ENCODE peak calls at places on chromosomes 7 and 10, in nine cellular contexts. One of them, this sample, is unnamed.

GRCh38 chr7:131244259-131244852 is 83.3 kb upstream of the MKLN1 start:
- DNase-seq in HTR-8/SVneo: peak; percentile 69
- DNase-seq in CD8-positive, alpha-beta memory T cell: no peak
- DNase-seq in stimulated activated CD4-positive, alpha-beta T cell treated with anti-CD3 and anti-CD28 coated beads, Interleukin-4, amount 100 ng/mL, for 48 hours: no peak
- DNase-seq in activated CD4-positive, alpha-beta T cell treated with anti-CD3 and anti-CD28 coated beads for 48 hours: peak; percentile 28
- DNase-seq in putamen: no peak
- DNase-seq in activated naive CD4-positive, alpha-beta T cell treated with anti-CD3 and anti-CD28 coated beads, Interleukin-2, amount 10 ng/mL, durations not matched to agents 7 days and 5 days: no peak
- DNase-seq in amniotic stem cell: peak; percentile 63
- DNase-seq in DMS53: peak; percentile 83
- DNase-seq in this sample: no peak

GRCh38 chr10:76456190-76456589 is 1024.8 kb downstream of the LRMDA start:
- DNase-seq in CD8-positive, alpha-beta memory T cell: no peak
- DNase-seq in HTR-8/SVneo: no peak
- DNase-seq in activated CD4-positive, alpha-beta T cell treated with anti-CD3 and anti-CD28 coated beads for 48 hours: no peak
- DNase-seq in amniotic stem cell: no peak
- DNase-seq in activated naive CD4-positive, alpha-beta T cell treated with anti-CD3 and anti-CD28 coated beads, Interleukin-2, amount 10 ng/mL, durations not matched to agents 7 days and 5 days: no peak
- DNase-seq in stimulated activated CD4-positive, alpha-beta T cell treated with anti-CD3 and anti-CD28 coated beads, Interleukin-4, amount 100 ng/mL, for 48 hours: no peak
- DNase-seq in DMS53: no peak
- DNase-seq in putamen: no peak
- DNase-seq in this sample: no peak

GRCh38 chr10:14560794-14561765 is 213.6 kb downstream of the FAM107B start:
- DNase-seq in putamen: peak; percentile 74
- DNase-seq in stimulated activated CD4-positive, alpha-beta T cell treated with anti-CD3 and anti-CD28 coated beads, Interleukin-4, amount 100 ng/mL, for 48 hours: no peak
- DNase-seq in activated CD4-positive, alpha-beta T cell treated with anti-CD3 and anti-CD28 coated beads for 48 hours: no peak
- DNase-seq in amniotic stem cell: no peak
- DNase-seq in HTR-8/SVneo: no peak
- DNase-seq in CD8-positive, alpha-beta memory T cell: peak; percentile 43
- DNase-seq in DMS53: peak; percentile 38
- DNase-seq in activated naive CD4-positive, alpha-beta T cell treated with anti-CD3 and anti-CD28 coated beads, Interleukin-2, amount 10 ng/mL, durations not matched to agents 7 days and 5 days: peak; percentile 59
- DNase-seq in this sample: no peak

GRCh38 chr10:125656523-125656922 is 26.4 kb downstream of the TEX36 start:
- DNase-seq in putamen: no peak
- DNase-seq in activated CD4-positive, alpha-beta T cell treated with anti-CD3 and anti-CD28 coated beads for 48 hours: no peak
- DNase-seq in CD8-positive, alpha-beta memory T cell: no peak
- DNase-seq in HTR-8/SVneo: no peak
- DNase-seq in DMS53: no peak
- DNase-seq in amniotic stem cell: no peak
- DNase-seq in activated naive CD4-positive, alpha-beta T cell treated with anti-CD3 and anti-CD28 coated beads, Interleukin-2, amount 10 ng/mL, durations not matched to agents 7 days and 5 days: no peak
- DNase-seq in stimulated activated CD4-positive, alpha-beta T cell treated with anti-CD3 and anti-CD28 coated beads, Interleukin-4, amount 100 ng/mL, for 48 hours: no peak
- DNase-seq in this sample: no peak

GRCh38 chr7:16465469-16466086 is at the start of gene SOSTDC1:
- DNase-seq in amniotic stem cell: no peak
- DNase-seq in putamen: no peak
- DNase-seq in DMS53: no peak
- DNase-seq in activated naive CD4-positive, alpha-beta T cell treated with anti-CD3 and anti-CD28 coated beads, Interleukin-2, amount 10 ng/mL, durations not matched to agents 7 days and 5 days: no peak
- DNase-seq in CD8-positive, alpha-beta memory T cell: no peak
- DNase-seq in HTR-8/SVneo: no peak
- DNase-seq in activated CD4-positive, alpha-beta T cell treated with anti-CD3 and anti-CD28 coated beads for 48 hours: no peak
- DNase-seq in stimulated activated CD4-positive, alpha-beta T cell treated with anti-CD3 and anti-CD28 coated beads, Interleukin-4, amount 100 ng/mL, for 48 hours: no peak
- DNase-seq in this sample: no peak

GRCh38 chr7:30562909-30563308 is 31.8 kb upstream of the GARS1 start:
- DNase-seq in DMS53: no peak
- DNase-seq in HTR-8/SVneo: no peak
- DNase-seq in CD8-positive, alpha-beta memory T cell: no peak
- DNase-seq in amniotic stem cell: no peak
- DNase-seq in activated naive CD4-positive, alpha-beta T cell treated with anti-CD3 and anti-CD28 coated beads, Interleukin-2, amount 10 ng/mL, durations not matched to agents 7 days and 5 days: no peak
- DNase-seq in activated CD4-positive, alpha-beta T cell treated with anti-CD3 and anti-CD28 coated beads for 48 hours: no peak
- DNase-seq in stimulated activated CD4-positive, alpha-beta T cell treated with anti-CD3 and anti-CD28 coated beads, Interleukin-4, amount 100 ng/mL, for 48 hours: no peak
- DNase-seq in putamen: no peak
- DNase-seq in this sample: no peak

GRCh38 chr10:70144372-70145110 is 2.0 kb downstream of the TYSND1 start:
- DNase-seq in DMS53: no peak
- DNase-seq in putamen: no peak
- DNase-seq in CD8-positive, alpha-beta memory T cell: no peak
- DNase-seq in amniotic stem cell: no peak
- DNase-seq in activated naive CD4-positive, alpha-beta T cell treated with anti-CD3 and anti-CD28 coated beads, Interleukin-2, amount 10 ng/mL, durations not matched to agents 7 days and 5 days: no peak
- DNase-seq in HTR-8/SVneo: no peak
- DNase-seq in activated CD4-positive, alpha-beta T cell treated with anti-CD3 and anti-CD28 coated beads for 48 hours: no peak
- DNase-seq in stimulated activated CD4-positive, alpha-beta T cell treated with anti-CD3 and anti-CD28 coated beads, Interleukin-4, amount 100 ng/mL, for 48 hours: no peak
- DNase-seq in this sample: no peak

GRCh38 chr7:131723926-131724325 is 167.5 kb upstream of the PODXL start:
- DNase-seq in stimulated activated CD4-positive, alpha-beta T cell treated with anti-CD3 and anti-CD28 coated beads, Interleukin-4, amount 100 ng/mL, for 48 hours: no peak
- DNase-seq in amniotic stem cell: no peak
- DNase-seq in DMS53: peak; percentile 35
- DNase-seq in activated CD4-positive, alpha-beta T cell treated with anti-CD3 and anti-CD28 coated beads for 48 hours: no peak
- DNase-seq in CD8-positive, alpha-beta memory T cell: no peak
- DNase-seq in putamen: no peak
- DNase-seq in activated naive CD4-positive, alpha-beta T cell treated with anti-CD3 and anti-CD28 coated beads, Interleukin-2, amount 10 ng/mL, durations not matched to agents 7 days and 5 days: no peak
- DNase-seq in HTR-8/SVneo: no peak
- DNase-seq in this sample: no peak

GRCh38 chr7:2673934-2674333 is 14.1 kb upstream of the AMZ1 start:
- DNase-seq in CD8-positive, alpha-beta memory T cell: no peak
- DNase-seq in HTR-8/SVneo: no peak
- DNase-seq in amniotic stem cell: no peak
- DNase-seq in DMS53: no peak
- DNase-seq in activated CD4-positive, alpha-beta T cell treated with anti-CD3 and anti-CD28 coated beads for 48 hours: no peak
- DNase-seq in stimulated activated CD4-positive, alpha-beta T cell treated with anti-CD3 and anti-CD28 coated beads, Interleukin-4, amount 100 ng/mL, for 48 hours: no peak
- DNase-seq in activated naive CD4-positive, alpha-beta T cell treated with anti-CD3 and anti-CD28 coated beads, Interleukin-2, amount 10 ng/mL, durations not matched to agents 7 days and 5 days: no peak
- DNase-seq in putamen: no peak
- DNase-seq in this sample: no peak

GRCh38 chr10:98852686-98853085 is 383.0 kb downstream of the HPSE2 start:
- DNase-seq in activated CD4-positive, alpha-beta T cell treated with anti-CD3 and anti-CD28 coated beads for 48 hours: no peak
- DNase-seq in HTR-8/SVneo: no peak
- DNase-seq in amniotic stem cell: no peak
- DNase-seq in activated naive CD4-positive, alpha-beta T cell treated with anti-CD3 and anti-CD28 coated beads, Interleukin-2, amount 10 ng/mL, durations not matched to agents 7 days and 5 days: no peak
- DNase-seq in DMS53: peak; percentile 35
- DNase-seq in putamen: no peak
- DNase-seq in CD8-positive, alpha-beta memory T cell: no peak
- DNase-seq in stimulated activated CD4-positive, alpha-beta T cell treated with anti-CD3 and anti-CD28 coated beads, Interleukin-4, amount 100 ng/mL, for 48 hours: no peak
- DNase-seq in this sample: no peak

GRCh38 chr7:43004076-43004475 is 71.9 kb downstream of the MRPL32 start:
- DNase-seq in amniotic stem cell: no peak
- DNase-seq in putamen: no peak
- DNase-seq in HTR-8/SVneo: no peak
- DNase-seq in activated CD4-positive, alpha-beta T cell treated with anti-CD3 and anti-CD28 coated beads for 48 hours: no peak
- DNase-seq in activated naive CD4-positive, alpha-beta T cell treated with anti-CD3 and anti-CD28 coated beads, Interleukin-2, amount 10 ng/mL, durations not matched to agents 7 days and 5 days: peak; percentile 41
- DNase-seq in DMS53: no peak
- DNase-seq in stimulated activated CD4-positive, alpha-beta T cell treated with anti-CD3 and anti-CD28 coated beads, Interleukin-4, amount 100 ng/mL, for 48 hours: no peak
- DNase-seq in CD8-positive, alpha-beta memory T cell: no peak
- DNase-seq in this sample: no peak

GRCh38 chr7:42250411-42250810 is 13.4 kb upstream of the GLI3 start:
- DNase-seq in DMS53: no peak
- DNase-seq in putamen: no peak
- DNase-seq in activated CD4-positive, alpha-beta T cell treated with anti-CD3 and anti-CD28 coated beads for 48 hours: no peak
- DNase-seq in CD8-positive, alpha-beta memory T cell: no peak
- DNase-seq in stimulated activated CD4-positive, alpha-beta T cell treated with anti-CD3 and anti-CD28 coated beads, Interleukin-4, amount 100 ng/mL, for 48 hours: no peak
- DNase-seq in HTR-8/SVneo: no peak
- DNase-seq in amniotic stem cell: no peak
- DNase-seq in activated naive CD4-positive, alpha-beta T cell treated with anti-CD3 and anti-CD28 coated beads, Interleukin-2, amount 10 ng/mL, durations not matched to agents 7 days and 5 days: no peak
- DNase-seq in this sample: no peak

GRCh38 chr10:18005781-18006456 is 54.2 kb downstream of the SLC39A12 start:
- DNase-seq in amniotic stem cell: no peak
- DNase-seq in putamen: peak; percentile 60
- DNase-seq in stimulated activated CD4-positive, alpha-beta T cell treated with anti-CD3 and anti-CD28 coated beads, Interleukin-4, amount 100 ng/mL, for 48 hours: no peak
- DNase-seq in CD8-positive, alpha-beta memory T cell: no peak
- DNase-seq in DMS53: no peak
- DNase-seq in HTR-8/SVneo: peak; percentile 10
- DNase-seq in activated naive CD4-positive, alpha-beta T cell treated with anti-CD3 and anti-CD28 coated beads, Interleukin-2, amount 10 ng/mL, durations not matched to agents 7 days and 5 days: no peak
- DNase-seq in activated CD4-positive, alpha-beta T cell treated with anti-CD3 and anti-CD28 coated beads for 48 hours: no peak
- DNase-seq in this sample: no peak

GRCh38 chr7:101538596-101539459 is 90.3 kb downstream of the MYL10 start:
- DNase-seq in stimulated activated CD4-positive, alpha-beta T cell treated with anti-CD3 and anti-CD28 coated beads, Interleukin-4, amount 100 ng/mL, for 48 hours: peak; percentile 66
- DNase-seq in HTR-8/SVneo: peak; percentile 62
- DNase-seq in amniotic stem cell: peak; percentile 6
- DNase-seq in CD8-positive, alpha-beta memory T cell: peak; percentile 6
- DNase-seq in DMS53: peak; percentile 38
- DNase-seq in activated CD4-positive, alpha-beta T cell treated with anti-CD3 and anti-CD28 coated beads for 48 hours: peak; percentile 73
- DNase-seq in activated naive CD4-positive, alpha-beta T cell treated with anti-CD3 and anti-CD28 coated beads, Interleukin-2, amount 10 ng/mL, durations not matched to agents 7 days and 5 days: peak; percentile 67
- DNase-seq in putamen: no peak
- DNase-seq in this sample: peak; percentile 85

GRCh38 chr7:1993031-1993685 is 239.6 kb downstream of the MAD1L1 start:
- DNase-seq in activated naive CD4-positive, alpha-beta T cell treated with anti-CD3 and anti-CD28 coated beads, Interleukin-2, amount 10 ng/mL, durations not matched to agents 7 days and 5 days: no peak
- DNase-seq in amniotic stem cell: no peak
- DNase-seq in CD8-positive, alpha-beta memory T cell: no peak
- DNase-seq in HTR-8/SVneo: no peak
- DNase-seq in DMS53: no peak
- DNase-seq in activated CD4-positive, alpha-beta T cell treated with anti-CD3 and anti-CD28 coated beads for 48 hours: no peak
- DNase-seq in stimulated activated CD4-positive, alpha-beta T cell treated with anti-CD3 and anti-CD28 coated beads, Interleukin-4, amount 100 ng/mL, for 48 hours: no peak
- DNase-seq in putamen: no peak
- DNase-seq in this sample: no peak

GRCh38 chr10:59622320-59622901 is 87.2 kb downstream of the SLC16A9 start:
- DNase-seq in putamen: peak; percentile 72
- DNase-seq in activated CD4-positive, alpha-beta T cell treated with anti-CD3 and anti-CD28 coated beads for 48 hours: peak; percentile 38
- DNase-seq in stimulated activated CD4-positive, alpha-beta T cell treated with anti-CD3 and anti-CD28 coated beads, Interleukin-4, amount 100 ng/mL, for 48 hours: no peak
- DNase-seq in activated naive CD4-positive, alpha-beta T cell treated with anti-CD3 and anti-CD28 coated beads, Interleukin-2, amount 10 ng/mL, durations not matched to agents 7 days and 5 days: peak; percentile 31
- DNase-seq in DMS53: peak; percentile 89
- DNase-seq in CD8-positive, alpha-beta memory T cell: no peak
- DNase-seq in amniotic stem cell: no peak
- DNase-seq in HTR-8/SVneo: peak; percentile 32
- DNase-seq in this sample: no peak

GRCh38 chr10:112390125-112390703 is 16.3 kb downstream of the ACSL5 start:
- DNase-seq in DMS53: no peak
- DNase-seq in activated CD4-positive, alpha-beta T cell treated with anti-CD3 and anti-CD28 coated beads for 48 hours: no peak
- DNase-seq in stimulated activated CD4-positive, alpha-beta T cell treated with anti-CD3 and anti-CD28 coated beads, Interleukin-4, amount 100 ng/mL, for 48 hours: no peak
- DNase-seq in CD8-positive, alpha-beta memory T cell: no peak
- DNase-seq in putamen: no peak
- DNase-seq in activated naive CD4-positive, alpha-beta T cell treated with anti-CD3 and anti-CD28 coated beads, Interleukin-2, amount 10 ng/mL, durations not matched to agents 7 days and 5 days: no peak
- DNase-seq in amniotic stem cell: no peak
- DNase-seq in HTR-8/SVneo: no peak
- DNase-seq in this sample: no peak

GRCh38 chr10:7111574-7111973 is 299.3 kb downstream of the SFMBT2 start:
- DNase-seq in activated naive CD4-positive, alpha-beta T cell treated with anti-CD3 and anti-CD28 coated beads, Interleukin-2, amount 10 ng/mL, durations not matched to agents 7 days and 5 days: no peak
- DNase-seq in DMS53: no peak
- DNase-seq in activated CD4-positive, alpha-beta T cell treated with anti-CD3 and anti-CD28 coated beads for 48 hours: no peak
- DNase-seq in HTR-8/SVneo: peak; percentile 36
- DNase-seq in putamen: no peak
- DNase-seq in CD8-positive, alpha-beta memory T cell: no peak
- DNase-seq in stimulated activated CD4-positive, alpha-beta T cell treated with anti-CD3 and anti-CD28 coated beads, Interleukin-4, amount 100 ng/mL, for 48 hours: no peak
- DNase-seq in amniotic stem cell: no peak
- DNase-seq in this sample: no peak

GRCh38 chr7:47335557-47336177 is 246.2 kb downstream of the TNS3 start:
- DNase-seq in stimulated activated CD4-positive, alpha-beta T cell treated with anti-CD3 and anti-CD28 coated beads, Interleukin-4, amount 100 ng/mL, for 48 hours: no peak
- DNase-seq in DMS53: no peak
- DNase-seq in activated CD4-positive, alpha-beta T cell treated with anti-CD3 and anti-CD28 coated beads for 48 hours: no peak
- DNase-seq in HTR-8/SVneo: no peak
- DNase-seq in activated naive CD4-positive, alpha-beta T cell treated with anti-CD3 and anti-CD28 coated beads, Interleukin-2, amount 10 ng/mL, durations not matched to agents 7 days and 5 days: no peak
- DNase-seq in amniotic stem cell: no peak
- DNase-seq in putamen: no peak
- DNase-seq in CD8-positive, alpha-beta memory T cell: no peak
- DNase-seq in this sample: no peak

GRCh38 chr7:105723582-105723981 is 142.3 kb upstream of the EFCAB10 start:
- DNase-seq in CD8-positive, alpha-beta memory T cell: no peak
- DNase-seq in activated CD4-positive, alpha-beta T cell treated with anti-CD3 and anti-CD28 coated beads for 48 hours: no peak
- DNase-seq in putamen: peak; percentile 47
- DNase-seq in amniotic stem cell: no peak
- DNase-seq in activated naive CD4-positive, alpha-beta T cell treated with anti-CD3 and anti-CD28 coated beads, Interleukin-2, amount 10 ng/mL, durations not matched to agents 7 days and 5 days: no peak
- DNase-seq in DMS53: peak; percentile 52
- DNase-seq in HTR-8/SVneo: no peak
- DNase-seq in stimulated activated CD4-positive, alpha-beta T cell treated with anti-CD3 and anti-CD28 coated beads, Interleukin-4, amount 100 ng/mL, for 48 hours: no peak
- DNase-seq in this sample: no peak

GRCh38 chr7:7897509-7897908 is 71.1 kb upstream of the GLCCI1 start:
- DNase-seq in activated naive CD4-positive, alpha-beta T cell treated with anti-CD3 and anti-CD28 coated beads, Interleukin-2, amount 10 ng/mL, durations not matched to agents 7 days and 5 days: no peak
- DNase-seq in DMS53: no peak
- DNase-seq in activated CD4-positive, alpha-beta T cell treated with anti-CD3 and anti-CD28 coated beads for 48 hours: no peak
- DNase-seq in putamen: no peak
- DNase-seq in HTR-8/SVneo: no peak
- DNase-seq in CD8-positive, alpha-beta memory T cell: no peak
- DNase-seq in stimulated activated CD4-positive, alpha-beta T cell treated with anti-CD3 and anti-CD28 coated beads, Interleukin-4, amount 100 ng/mL, for 48 hours: no peak
- DNase-seq in amniotic stem cell: no peak
- DNase-seq in this sample: no peak

GRCh38 chr10:22927661-22928403 is at the start of gene ARMC3:
- DNase-seq in activated naive CD4-positive, alpha-beta T cell treated with anti-CD3 and anti-CD28 coated beads, Interleukin-2, amount 10 ng/mL, durations not matched to agents 7 days and 5 days: peak; percentile 69
- DNase-seq in putamen: peak; percentile 75
- DNase-seq in CD8-positive, alpha-beta memory T cell: peak; percentile 73
- DNase-seq in HTR-8/SVneo: peak; percentile 6
- DNase-seq in stimulated activated CD4-positive, alpha-beta T cell treated with anti-CD3 and anti-CD28 coated beads, Interleukin-4, amount 100 ng/mL, for 48 hours: peak; percentile 54
- DNase-seq in activated CD4-positive, alpha-beta T cell treated with anti-CD3 and anti-CD28 coated beads for 48 hours: peak; percentile 78
- DNase-seq in amniotic stem cell: no peak
- DNase-seq in DMS53: peak; percentile 96
- DNase-seq in this sample: peak; percentile 31

This sample was measured in GM12891.